ENCODE peak calls at places on chromosome 15, in seven cellular contexts. C is sciatic nerve; L is stimulated activated effector memory CD8-positive, alpha-beta T cell treated with anti-CD3 and anti-CD28 coated beads, Interleukin-12 subunit alpha, Interleukin-12 subunit beta, amount 100 ng/mL, for 72 hours; P is stimulated activated naive CD8-positive, alpha-beta T cell treated with anti-CD3 and anti-CD28 coated beads, Interleukin-15, Interleukin-2, amounts not matched to agents 100 U/mL and 50 U/mL, for 24 hours; W is fibroblast of the aortic adventitia; U is RPMI7951; G is cardiac muscle cell. R is an unnamed sample.

GRCh38 chr15:51132384-51133139 is 37.9 kb upstream of the TNFAIP8L3 start:
- DNase-seq in G (peak), P (peak), U (peak), W (peak), L (no peak), C (peak), R (peak)

GRCh38 chr15:76327191-76328105 is 9.1 kb upstream of the ISL2 start:
- DNase-seq in G (no peak), L (no peak), W (peak), P (no peak), U (peak), C (no peak), R (no peak)

GRCh38 chr15:59372352-59373211 is at the start of gene MYO1E:
- DNase-seq in W (peak), G (peak), P (peak), U (peak), L (peak), C (peak), R (peak)

GRCh38 chr15:84761534-84762190 is 13.3 kb downstream of the ZNF592 start:
- DNase-seq in C (no peak), W (peak), U (no peak), P (no peak), G (no peak), L (no peak), R (no peak)

GRCh38 chr15:68576253-68577236 is 2.2 kb upstream of the CORO2B start:
- DNase-seq in C (no peak), G (no peak), L (no peak), W (no peak), P (no peak), U (no peak), R (no peak)

GRCh38 chr15:31236184-31237041 is 90.2 kb upstream of the KLF13 start:
- DNase-seq in C (peak), P (no peak), W (peak), L (no peak), G (peak), U (peak), R (peak)

GRCh38 chr15:34161329-34161953 is 48.5 kb downstream of the KATNBL1 start:
- DNase-seq in U (no peak), P (no peak), L (no peak), G (no peak), W (no peak), C (no peak), R (no peak)

GRCh38 chr15:38617831-38618230 is 53.2 kb upstream of the RASGRP1 start:
- DNase-seq in L (no peak), U (no peak), W (no peak), P (no peak), G (no peak), C (no peak), R (no peak)

GRCh38 chr15:85137507-85138175 is 156.0 kb downstream of the PDE8A start:
- DNase-seq in W (no peak), P (no peak), U (no peak), L (no peak), C (no peak), G (no peak), R (no peak)

GRCh38 chr15:69308949-69309348 is 10.2 kb downstream of the PAQR5 start:
- DNase-seq in C (no peak), P (no peak), G (no peak), L (no peak), U (no peak), W (no peak), R (no peak)

GRCh38 chr15:39936187-39936586 is 2.3 kb downstream of the EIF2AK4 start:
- DNase-seq in P (no peak), U (peak), L (no peak), G (no peak), C (no peak), W (peak), R (peak)

GRCh38 chr15:48974865-48975264 is 11.1 kb upstream of the SHC4 start:
- DNase-seq in L (no peak), P (no peak), W (no peak), G (peak), U (peak), C (no peak), R (no peak)

GRCh38 chr15:52576692-52577091 is 7.9 kb upstream of the ARPP19 start:
- DNase-seq in G (no peak), W (no peak), P (no peak), C (no peak), L (no peak), U (no peak), R (no peak)